ENCODE peak calls at places on chromosomes 12 and 14, in seven cellular contexts. P is pancreas, Z is left ventricle myocardium inferior, V is cardiac muscle cell, Q is body of pancreas, L is stomach, C is upper lobe of right lung. K is an unnamed sample.

GRCh38 chr12:90959538-90960139 is 4.7 kb upstream of the CCER1 start:
- DNase-seq in C (no peak), Z (no peak), L (no peak), P (no peak), V (peak), Q (peak), K (peak)

GRCh38 chr14:100580316-100581227 is 6.6 kb downstream of the BEGAIN start:
- DNase-seq in L (no peak), P (no peak), Z (peak), Q (no peak), C (peak), V (no peak), K (no peak)

GRCh38 chr12:107514887-107515445 is 170.6 kb upstream of the PWP1 start:
- DNase-seq in V (no peak), P (no peak), C (no peak), L (no peak), Z (no peak), Q (no peak), K (peak)

GRCh38 chr14:92688434-92689375 is 59.7 kb downstream of the LGMN start:
- DNase-seq in Z (no peak), C (peak), L (peak), P (peak), V (no peak), Q (peak), K (no peak)

GRCh38 chr14:97930191-97930590 is 1133.0 kb downstream of the VRK1 start:
- DNase-seq in Z (no peak), P (no peak), Q (no peak), L (no peak), C (no peak), V (no peak), K (no peak)

GRCh38 chr12:92055877-92056276 is 89.8 kb downstream of the BTG1 start:
- DNase-seq in Q (peak), C (no peak), P (peak), V (no peak), L (peak), Z (no peak), K (no peak)

GRCh38 chr12:111393700-111394275 is 11.9 kb upstream of the SH2B3 start:
- DNase-seq in L (no peak), C (peak), Q (peak), V (no peak), Z (peak), P (no peak), K (no peak)

GRCh38 chr12:101470939-101471338 is 4.2 kb upstream of the SPIC start:
- DNase-seq in C (no peak), Q (no peak), L (no peak), Z (no peak), V (no peak), P (no peak), K (no peak)

GRCh38 chr12:7588703-7589329 is 76.9 kb downstream of the APOBEC1 start:
- DNase-seq in V (peak), P (peak), L (peak), C (no peak), Q (peak), Z (no peak), K (peak)

GRCh38 chr12:127629066-127629820 is 637.7 kb upstream of the TMEM132C start:
- DNase-seq in C (no peak), Q (no peak), V (no peak), Z (no peak), L (no peak), P (no peak), K (peak)

GRCh38 chr14:69337984-69338383 is 60.1 kb downstream of the ERH start:
- DNase-seq in Z (no peak), V (no peak), L (no peak), Q (no peak), C (no peak), P (no peak), K (no peak)

GRCh38 chr14:92456215-92457017 is 57.2 kb upstream of the RIN3 start:
- DNase-seq in Z (peak), P (no peak), L (peak), Q (no peak), V (peak), C (peak), K (peak)

GRCh38 chr12:52086366-52086765 is 6.9 kb downstream of the SMIM41 start:
- DNase-seq in Q (no peak), L (no peak), Z (no peak), P (no peak), V (no peak), C (peak), K (peak)

GRCh38 chr12:76883826-76884225 is 5.0 kb upstream of the CSRP2 start:
- DNase-seq in V (no peak), Z (peak), P (peak), C (no peak), L (no peak), Q (peak), K (peak)

GRCh38 chr12:1575799-1576401 is 18.5 kb downstream of the FBXL14 start:
- DNase-seq in L (no peak), P (no peak), Q (peak), Z (no peak), C (no peak), V (no peak), K (peak)

GRCh38 chr12:2933586-2933985 is 25.6 kb upstream of the TEAD4 start:
- DNase-seq in V (no peak), L (no peak), Q (no peak), P (no peak), Z (no peak), C (no peak), K (no peak)

GRCh38 chr14:25116607-25117006 is 66.7 kb upstream of the STXBP6 start:
- DNase-seq in L (no peak), Q (no peak), C (no peak), Z (no peak), P (no peak), V (no peak), K (peak)

GRCh38 chr14:60212503-60213371 is 36.3 kb upstream of the PPM1A start:
- DNase-seq in Z (no peak), P (no peak), L (no peak), V (no peak), C (no peak), Q (no peak), K (no peak)

GRCh38 chr12:11777962-11778361 is 128.5 kb downstream of the ETV6 start:
- DNase-seq in Q (no peak), P (no peak), C (no peak), L (no peak), Z (no peak), V (no peak), K (no peak)

GRCh38 chr12:59904874-59905521 is 309.2 kb downstream of the SLC16A7 start:
- DNase-seq in V (peak), C (no peak), P (no peak), Z (no peak), L (no peak), Q (no peak), K (peak)

GRCh38 chr12:77893918-77894317 is 63.2 kb downstream of the NAV3 start:
- DNase-seq in P (peak), C (no peak), Q (peak), V (no peak), Z (no peak), L (peak), K (no peak)

GRCh38 chr12:112847708-112848337 is 56.3 kb downstream of the RPH3A start:
- DNase-seq in V (no peak), C (no peak), L (no peak), Q (no peak), Z (no peak), P (no peak), K (no peak)

GRCh38 chr14:64703393-64704144 is 655 bp upstream of the PLEKHG3 start:
- DNase-seq in Z (no peak), Q (peak), L (no peak), P (no peak), V (no peak), C (no peak), K (peak)

GRCh38 chr12:51823875-51824565 is 24.5 kb downstream of the FIGNL2 start:
- DNase-seq in L (peak), C (no peak), V (peak), P (peak), Z (no peak), Q (peak), K (peak)

GRCh38 chr12:76685246-76685678 is 78.7 kb upstream of the ZDHHC17 start:
- DNase-seq in Z (peak), Q (peak), L (no peak), V (peak), C (no peak), P (no peak), K (peak)

GRCh38 chr14:103662591-103662990 is 33.6 kb downstream of the KLC1 start:
- DNase-seq in P (no peak), V (no peak), Z (no peak), L (no peak), C (no peak), Q (no peak), K (no peak)

GRCh38 chr12:75977590-75977951 is 54.0 kb downstream of the PHLDA1 start:
- DNase-seq in L (no peak), C (no peak), Z (no peak), Q (no peak), V (no peak), P (no peak), K (no peak)

GRCh38 chr14:69848903-69849391 is 30.3 kb upstream of the SMOC1 start:
- DNase-seq in C (no peak), P (no peak), L (no peak), V (no peak), Z (no peak), Q (peak), K (no peak)

GRCh38 chr12:8780389-8780788 is 42.0 kb upstream of the A2ML1 start:
- DNase-seq in C (no peak), V (peak), L (no peak), Z (no peak), P (no peak), Q (no peak), K (peak)

GRCh38 chr14:68925373-68925772 is 53.7 kb downstream of the ACTN1 start:
- DNase-seq in L (no peak), Q (no peak), C (no peak), V (no peak), Z (no peak), P (no peak), K (no peak)

GRCh38 chr12:30692470-30692869 is 3.2 kb downstream of the IPO8 start:
- DNase-seq in P (no peak), L (no peak), Z (no peak), C (no peak), V (no peak), Q (no peak), K (peak)

GRCh38 chr12:62210422-62210821 is 49.8 kb upstream of the USP15 start:
- DNase-seq in V (peak), P (peak), Q (peak), C (no peak), L (peak), Z (peak), K (peak)

GRCh38 chr14:82387699-82388098 is 854.0 kb upstream of the SEL1L start:
- DNase-seq in V (no peak), C (no peak), L (peak), Z (no peak), P (no peak), Q (peak), K (no peak)

GRCh38 chr12:122939151-122939550 is 27.1 kb downstream of the ABCB9 start:
- DNase-seq in Q (no peak), V (no peak), P (no peak), L (no peak), C (no peak), Z (no peak), K (no peak)

GRCh38 chr14:49134940-49135339 is 451.2 kb downstream of the RPS29 start:
- DNase-seq in Z (no peak), C (no peak), P (no peak), Q (no peak), L (no peak), V (no peak), K (no peak)
- TF ChIP-seq CTCF in Z (no peak), C (peak), P (no peak), Q (no peak), L (no peak), V (no peak), K (no peak)

GRCh38 chr14:61524211-61524806 is 171.0 kb upstream of the HIF1A start:
- DNase-seq in V (no peak), C (no peak), Z (no peak), L (no peak), P (no peak), Q (peak), K (peak)

GRCh38 chr14:61525293-61526011 is 169.9 kb upstream of the HIF1A start:
- DNase-seq in C (peak), V (no peak), P (peak), L (peak), Q (peak), Z (peak), K (peak)

GRCh38 chr14:61523751-61524150 is 171.6 kb upstream of the HIF1A start:
- DNase-seq in C (no peak), L (no peak), Z (no peak), Q (no peak), P (no peak), V (no peak), K (no peak)

GRCh38 chr14:61526405-61527312 is 168.7 kb upstream of the HIF1A start:
- DNase-seq in V (peak), L (peak), C (peak), Z (peak), Q (peak), P (peak), K (no peak)

GRCh38 chr14:61524936-61525292 is 170.4 kb upstream of the HIF1A start:
- DNase-seq in Q (no peak), L (no peak), Z (no peak), C (no peak), P (no peak), V (no peak), K (no peak)
- H3K4me3 ChIP-seq in Q (no peak), L (no peak), Z (peak), C (no peak), P (peak), V (no peak), K (no peak)

GRCh38 chr12:100404769-100405407 is 48.0 kb downstream of the SLC17A8 start:
- DNase-seq in C (no peak), Z (no peak), Q (peak), P (peak), V (peak), L (peak), K (peak)
- TF ChIP-seq CTCF in C (peak), Z (peak), Q (peak), P (peak), V (peak), L (peak), K (peak)

GRCh38 chr14:63205850-63206249 is 1.6 kb downstream of the RHOJ start:
- DNase-seq in C (no peak), Q (no peak), L (no peak), P (no peak), Z (no peak), V (no peak), K (no peak)
- H3K4me3 ChIP-seq in C (peak), Q (no peak), L (peak), P (peak), Z (peak), V (no peak), K (no peak)

GRCh38 chr12:10110256-10110844 is 11.6 kb upstream of the CLEC1A start:
- DNase-seq in P (no peak), Z (no peak), Q (no peak), L (no peak), C (no peak), V (no peak), K (no peak)

GRCh38 chr12:10113920-10114319 is 15.1 kb upstream of the CLEC1A start:
- DNase-seq in Q (no peak), Z (no peak), C (no peak), L (no peak), P (no peak), V (no peak), K (no peak)

GRCh38 chr12:10115311-10115710 is 14.7 kb downstream of the CLEC7A start:
- DNase-seq in Z (no peak), Q (no peak), C (no peak), V (no peak), P (no peak), L (no peak), K (no peak)

GRCh38 chr12:10113085-10113484 is 14.3 kb upstream of the CLEC1A start:
- DNase-seq in L (no peak), Q (no peak), V (no peak), C (no peak), P (no peak), Z (no peak), K (peak)

GRCh38 chr12:10111451-10111850 is 12.7 kb upstream of the CLEC1A start:
- DNase-seq in C (no peak), L (no peak), Z (no peak), Q (no peak), P (no peak), V (no peak), K (no peak)
- TF ChIP-seq CTCF in C (no peak), L (no peak), Z (no peak), Q (no peak), P (no peak), V (no peak), K (no peak)

K was measured in AG10803.